ENCODE peak calls at places on chromosomes 2 and 18, in ten cellular contexts. M is stimulated activated CD8-positive, alpha-beta memory T cell treated with anti-CD3 and anti-CD28 coated beads, Interleukin-15, amount 100 ng/mL, for 1 hour; O is progenitor cell of endocrine pancreas; T is aorta; Z is posterior cingulate gyrus; K is SJSA1; Y is GM19239; F is fibroblast of pulmonary artery; P is HL-60; W is neural crest cell. X is an unnamed sample.

GRCh38 chr2:11177871-11178598 is 22.8 kb downstream of the SLC66A3 start:
- DNase-seq in M (no peak), O (no peak), T (no peak), Z (no peak), K (no peak), Y (no peak), F (no peak), P (no peak), W (no peak), X (peak; percentile 29)

GRCh38 chr2:25168256-25169072 is at the start of gene POMC:
- DNase-seq in M (no peak), O (peak; percentile 41), T (no peak), Z (no peak), K (no peak), Y (peak; percentile 44), F (peak; percentile 30), P (no peak), W (peak; percentile 29), X (peak; percentile 25)

GRCh38 chr18:59516356-59517155 is 157.5 kb upstream of the LMAN1 start:
- DNase-seq in M (no peak), O (no peak), T (no peak), Z (no peak), K (peak; percentile 89), Y (no peak), F (peak; percentile 90), P (no peak), W (no peak), X (peak; percentile 81)

GRCh38 chr18:44782617-44783016 is 101.9 kb downstream of the SETBP1 start:
- DNase-seq in M (no peak), O (no peak), T (no peak), Z (no peak), K (no peak), Y (no peak), F (no peak), P (no peak), W (no peak), X (no peak)

GRCh38 chr2:168518555-168519066 is 62.5 kb downstream of the CERS6 start:
- DNase-seq in M (no peak), O (no peak), T (no peak), Z (no peak), K (peak; percentile 18), Y (no peak), F (peak; percentile 44), P (no peak), W (peak; percentile 16), X (peak; percentile 73)

GRCh38 chr2:201432551-201433388 is 18.5 kb downstream of the TRAK2 start:
- DNase-seq in M (no peak), O (no peak), T (no peak), Z (no peak), K (no peak), Y (no peak), F (peak; percentile 29), P (no peak), W (no peak), X (peak; percentile 59)

GRCh38 chr18:74861154-74861553 is 263.5 kb downstream of the ZNF407 start:
- DNase-seq in M (no peak), O (no peak), T (no peak), Z (no peak), K (no peak), Y (no peak), F (peak; percentile 36), P (no peak), W (no peak), X (peak; percentile 40)

GRCh38 chr2:183359867-183360266 is 235.6 kb downstream of the NUP35 start:
- DNase-seq in M (no peak), O (no peak), T (no peak), Z (no peak), K (no peak), Y (no peak), F (peak; percentile 40), P (no peak), W (no peak), X (peak; percentile 5)

GRCh38 chr18:44742741-44743311 is 62.1 kb downstream of the SETBP1 start:
- DNase-seq in M (no peak), O (no peak), T (peak; percentile 64), Z (peak; percentile 52), K (peak; percentile 36), Y (no peak), F (peak; percentile 30), P (no peak), W (no peak), X (peak; percentile 80)

GRCh38 chr2:158894078-158894477 is 74.4 kb upstream of the TANC1 start:
- DNase-seq in M (no peak), O (no peak), T (no peak), Z (no peak), K (peak; percentile 25), Y (no peak), F (peak; percentile 72), P (no peak), W (no peak), X (peak; percentile 97)

GRCh38 chr2:228700638-228701037 is 519.2 kb upstream of the SPHKAP start:
- DNase-seq in M (no peak), O (no peak), T (no peak), Z (no peak), K (no peak), Y (no peak), F (peak; percentile 84), P (no peak), W (no peak), X (peak; percentile 85)